ENCODE peak calls at places on chromosome 10, in four cellular contexts. Y is GM13976, F is IMR-90, T is fibroblast of mammary gland. D is an unnamed sample.
A peak's percentile ranks its signal among the peaks of the same experiment; 100 is the strongest.

GRCh38 chr10:95333997-95334792 is 43.4 kb upstream of the PDLIM1 start:
- DNase-seq in Y (no peak), F (peak; percentile 98), T (peak; percentile 94), D (no peak)

GRCh38 chr10:21527634-21528451 is 2.4 kb upstream of the SKIDA1 start:
- DNase-seq in T (peak; percentile 58), F (peak; percentile 57), Y (no peak), D (no peak)

GRCh38 chr10:131022369-131022768 is 289.2 kb downstream of the TCERG1L start:
- DNase-seq in T (no peak), F (no peak), Y (no peak), D (no peak)

GRCh38 chr10:3471927-3472704 is 299.5 kb upstream of the PITRM1 start:
- DNase-seq in T (no peak), Y (no peak), F (no peak), D (no peak)

GRCh38 chr10:100043796-100044195 is 34.0 kb upstream of the DNMBP start:
- DNase-seq in T (peak; percentile 67), Y (no peak), F (peak; percentile 40), D (no peak)

GRCh38 chr10:43284341-43284910 is 17.6 kb upstream of the RASGEF1A start:
- DNase-seq in F (no peak), Y (no peak), T (no peak), D (peak; percentile 44)

GRCh38 chr10:88991900-88992237 is 1.3 kb downstream of the FAS start:
- DNase-seq in F (no peak), T (no peak), Y (peak; percentile 51), D (no peak)

GRCh38 chr10:120400601-120401000 is 56.4 kb upstream of the PLPP4 start:
- DNase-seq in Y (no peak), F (no peak), T (peak; percentile 16), D (no peak)

GRCh38 chr10:89351402-89352038 is 23.7 kb downstream of the IFIT3 start:
- DNase-seq in F (peak; percentile 44), Y (peak; percentile 54), T (peak; percentile 59), D (peak; percentile 34)

GRCh38 chr10:100607439-100607838 is 71.7 kb downstream of the HIF1AN start:
- DNase-seq in F (no peak), T (no peak), Y (no peak), D (no peak)

GRCh38 chr10:17199351-17199804 is 2.1 kb downstream of the TRDMT1 start:
- DNase-seq in T (peak; percentile 72), Y (no peak), F (peak; percentile 70), D (no peak)

GRCh38 chr10:48572414-48572813 is 32.5 kb downstream of the ARHGAP22 start:
- DNase-seq in Y (no peak), F (peak; percentile 73), T (peak; percentile 68), D (no peak)

DNA sequence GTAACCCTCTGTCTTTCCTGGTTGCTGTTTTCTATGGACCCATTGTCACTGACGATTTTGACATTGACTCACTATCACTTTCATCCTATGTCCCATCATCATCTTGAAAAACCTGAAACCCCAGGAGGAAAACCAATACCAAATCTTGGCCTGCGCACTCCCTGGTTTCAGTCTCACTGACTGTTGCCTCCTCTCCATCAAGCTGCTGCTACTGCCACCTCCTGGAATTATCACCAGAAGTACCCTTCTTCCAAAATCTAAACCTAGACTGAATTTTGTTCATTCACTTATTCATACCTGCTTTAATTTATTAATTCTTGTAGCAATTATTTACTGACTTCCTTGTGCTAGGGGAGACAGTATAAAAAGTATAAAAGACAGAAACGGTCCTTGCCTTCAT is 44.5 kb upstream of the ACBD5 start:
- DNase-seq in T (peak; percentile 5), F (peak; percentile 2), Y (no peak), D (peak; percentile 59)
- TF ChIP-seq CTCF in T (peak; percentile 16), F (peak; percentile 31), Y (no peak), D (no peak)

DNA sequence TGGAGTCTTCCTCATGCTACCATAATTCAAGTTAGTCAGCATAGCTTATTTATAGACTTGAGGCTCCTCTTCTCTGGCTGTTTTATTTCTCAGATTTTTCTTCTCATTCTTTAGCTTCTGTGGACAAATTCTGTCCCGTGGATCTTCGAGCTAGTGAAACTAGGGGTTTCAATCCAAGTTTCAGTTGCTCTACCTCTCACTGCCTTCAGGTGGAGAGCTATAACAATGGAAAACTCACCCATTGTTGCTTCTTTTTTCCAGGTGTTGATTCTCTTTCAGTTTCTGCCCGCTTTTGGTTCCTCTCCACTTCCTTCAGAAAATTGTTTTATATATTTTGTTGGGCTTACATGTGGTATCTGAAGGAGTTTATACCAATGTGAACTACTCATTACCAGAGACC is 266.0 kb downstream of the TCF7L2 start:
- DNase-seq in F (no peak), T (no peak), Y (no peak), D (no peak)
- TF ChIP-seq CTCF in F (no peak), T (no peak), Y (no peak), D (no peak)

DNA sequence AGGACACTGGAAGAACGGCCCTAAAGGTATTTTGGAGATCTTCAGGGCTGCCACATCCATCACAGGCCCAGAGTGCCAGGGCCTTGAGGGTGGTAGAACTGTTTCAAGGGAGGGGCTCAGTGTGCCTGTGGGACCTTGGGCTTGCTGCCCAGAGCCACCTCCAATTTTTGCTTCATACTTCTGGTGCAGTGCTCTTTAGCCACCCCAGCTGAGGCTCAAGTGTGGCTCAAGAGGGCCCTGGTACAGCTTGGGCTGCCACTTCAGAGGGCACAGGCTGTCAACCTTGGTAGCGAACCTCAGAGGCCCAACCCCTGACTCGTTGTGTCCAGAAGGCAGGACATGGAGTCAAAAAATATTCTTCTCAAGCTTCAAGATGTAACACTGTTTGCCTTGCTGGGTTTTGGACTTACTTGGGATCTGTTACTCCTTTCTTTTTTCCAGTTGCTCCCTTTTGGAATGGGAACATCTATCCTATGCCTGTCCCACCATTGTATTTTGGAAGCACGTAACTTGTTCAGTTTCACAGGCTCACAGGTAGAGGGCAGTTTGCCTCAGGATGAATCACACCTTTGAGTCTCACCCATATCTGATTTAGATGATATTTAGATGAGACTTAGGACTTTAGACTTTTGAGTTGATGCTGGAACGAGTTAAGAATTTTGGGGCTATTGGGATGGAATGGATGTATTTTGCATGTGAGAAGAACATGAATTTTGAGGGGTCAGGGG is 224.8 kb downstream of the RPS24 start:
- DNase-seq in F (no peak), T (no peak), Y (no peak), D (no peak)
- TF ChIP-seq CTCF in F (no peak), T (no peak), Y (peak; percentile 8), D (no peak)

DNA sequence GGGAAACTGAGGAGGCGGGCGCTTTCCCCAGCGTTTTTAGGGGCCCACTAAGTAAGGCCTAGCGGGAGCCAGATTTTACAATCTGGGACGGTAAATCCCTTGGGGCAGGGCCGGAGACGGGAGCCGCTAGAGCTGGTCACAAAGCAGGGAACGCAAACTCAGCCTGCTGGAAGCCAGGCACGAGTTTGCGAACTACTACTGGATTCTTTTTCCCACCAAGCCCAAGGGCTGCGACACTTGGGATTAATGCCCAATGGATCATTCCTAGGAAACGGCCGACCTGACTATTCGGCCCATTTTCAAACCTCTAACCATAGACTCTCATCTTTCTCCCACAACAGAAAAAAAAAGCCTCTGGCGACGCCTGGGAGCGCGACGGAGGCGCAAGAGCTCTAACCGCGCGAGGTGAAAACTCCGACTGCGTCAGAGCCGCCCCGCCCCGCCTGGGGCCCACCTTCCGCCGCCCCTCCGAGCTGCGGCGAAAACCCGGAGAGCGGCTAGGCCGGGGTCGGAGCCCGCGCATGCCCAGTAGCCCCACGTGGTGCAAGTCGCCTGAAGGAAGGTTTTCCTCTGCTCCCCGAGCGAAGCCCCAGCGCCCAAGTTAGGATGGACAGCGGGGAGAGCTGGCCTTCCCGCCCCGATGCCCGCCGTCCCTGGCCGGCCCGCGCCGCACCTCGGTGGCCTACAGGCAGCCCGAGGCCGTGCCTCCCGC is 554 bp upstream of the SGMS1 start:
- DNase-seq in Y (peak; percentile 92), F (peak; percentile 93), T (peak; percentile 91), D (peak; percentile 95)
- TF ChIP-seq CTCF in Y (no peak), F (no peak), T (no peak), D (no peak)

D was measured in activated CD8-positive, alpha-beta T cell treated with anti-CD3 and anti-CD28 coated beads for 36 hours.